ENCODE peak calls at places on chromosome 2, in seven cellular contexts. O is tibial artery, J is endodermal cell, M is endothelial cell, K is fibroblast of lung, I is keratinocyte, H is GM23338. S is an unnamed sample.

GRCh38 chr2:30335981-30336538 is 104.7 kb downstream of the LBH start:
- DNase-seq in O (no peak), J (no peak), M (no peak), K (no peak), I (no peak), H (no peak), S (no peak)

GRCh38 chr2:147763861-147764260 is 81.0 kb upstream of the ACVR2A start:
- DNase-seq in O (no peak), J (no peak), M (no peak), K (no peak), I (no peak), H (no peak), S (no peak)

GRCh38 chr2:53331667-53332066 is 435.9 kb upstream of the CHAC2 start:
- DNase-seq in O (no peak), J (no peak), M (no peak), K (no peak), I (no peak), H (no peak), S (no peak)

GRCh38 chr2:46384457-46384815 is 87.2 kb downstream of the EPAS1 start:
- DNase-seq in O (no peak), J (peak), M (no peak), K (no peak), I (no peak), H (no peak), S (no peak)

GRCh38 chr2:241237949-241238371 is 49.5 kb downstream of the ANO7 start:
- DNase-seq in O (no peak), J (peak), M (no peak), K (no peak), I (no peak), H (no peak), S (no peak)

GRCh38 chr2:69694894-69695849 is 46.8 kb upstream of the ANXA4 start:
- DNase-seq in O (no peak), J (no peak), M (no peak), K (peak), I (no peak), H (no peak), S (no peak)

GRCh38 chr2:126329152-126329551 is 326.8 kb upstream of the GYPC start:
- DNase-seq in O (no peak), J (no peak), M (no peak), K (no peak), I (no peak), H (no peak), S (no peak)

GRCh38 chr2:79887747-79888374 is 375.0 kb downstream of the CTNNA2 start:
- DNase-seq in O (no peak), J (peak), M (peak), K (peak), I (peak), H (peak), S (no peak)

GRCh38 chr2:234571620-234572407 is 74.9 kb upstream of the ARL4C start:
- DNase-seq in O (no peak), J (no peak), M (no peak), K (no peak), I (no peak), H (no peak), S (no peak)

GRCh38 chr2:96353032-96353561 is 17.5 kb downstream of the NCAPH start:
- DNase-seq in O (peak), J (no peak), M (no peak), K (no peak), I (no peak), H (no peak), S (peak)

GRCh38 chr2:12087175-12087574 is 340.7 kb downstream of the LPIN1 start:
- DNase-seq in O (no peak), J (no peak), M (no peak), K (no peak), I (no peak), H (no peak), S (no peak)

GRCh38 chr2:146879882-146880281 is 964.9 kb upstream of the ACVR2A start:
- DNase-seq in O (no peak), J (no peak), M (no peak), K (no peak), I (no peak), H (no peak), S (no peak)

GRCh38 chr2:164044637-164045036 is 308.8 kb upstream of the FIGN start:
- DNase-seq in O (no peak), J (no peak), M (no peak), K (no peak), I (no peak), H (no peak), S (peak)

GRCh38 chr2:215461836-215462532 is 26.1 kb upstream of the FN1 start:
- DNase-seq in O (no peak), J (no peak), M (no peak), K (peak), I (no peak), H (no peak), S (no peak)

GRCh38 chr2:236972491-236973379 is 113.0 kb upstream of the COPS8 start:
- DNase-seq in O (no peak), J (peak), M (no peak), K (peak), I (peak), H (peak), S (no peak)

GRCh38 chr2:238242731-238243495 is 3.1 kb upstream of the HES6 start:
- DNase-seq in O (peak), J (no peak), M (no peak), K (no peak), I (no peak), H (no peak), S (peak)

GRCh38 chr2:4140284-4140962 is 437.0 kb downstream of the DCDC2C start:
- DNase-seq in O (no peak), J (peak), M (no peak), K (no peak), I (no peak), H (no peak), S (no peak)

GRCh38 chr2:235149736-235150135 is 197.9 kb downstream of the SH3BP4 start:
- DNase-seq in O (no peak), J (no peak), M (no peak), K (no peak), I (no peak), H (no peak), S (peak)

GRCh38 chr2:219570194-219570923 is 980 bp downstream of the OBSL1 start:
- DNase-seq in O (no peak), J (peak), M (no peak), K (peak), I (no peak), H (peak), S (no peak)

DNA sequence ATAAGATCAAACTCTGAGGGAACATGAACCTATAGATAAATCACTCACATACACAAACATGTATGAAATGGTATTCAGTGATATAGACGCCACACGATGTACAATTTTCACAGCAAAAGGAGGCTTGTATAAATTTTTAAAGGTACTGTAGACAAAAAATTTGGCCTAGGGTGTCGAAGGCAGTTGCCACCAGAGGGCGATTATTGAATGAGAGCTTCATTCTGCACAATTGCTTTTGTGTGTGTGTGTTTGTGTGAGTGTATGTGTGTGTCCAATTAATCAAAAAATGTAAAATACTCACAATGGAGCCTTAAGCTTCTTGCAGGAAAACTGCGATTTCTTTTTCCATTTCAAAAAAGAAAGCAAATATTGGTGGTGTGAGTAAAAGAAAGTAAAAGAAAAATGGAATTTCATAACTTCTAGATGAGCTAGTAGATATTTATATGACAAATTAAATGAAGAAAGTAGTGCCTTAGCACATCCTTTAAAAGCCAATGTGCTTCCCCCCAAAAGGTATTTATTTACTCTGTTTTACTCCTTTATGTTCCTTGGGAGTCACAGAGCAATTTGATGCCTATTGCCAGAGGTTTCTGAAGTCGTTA is 800.1 kb downstream of the SATB2 start:
- DNase-seq in O (no peak), J (peak), M (peak), K (peak), I (no peak), H (peak), S (no peak)
- TF ChIP-seq CTCF in O (peak), J (peak), M (peak), K (peak), I (peak), H (peak), S (no peak)

GRCh38 chr2:213224366-213224765 is 59.9 kb upstream of the SPAG16 start:
- DNase-seq in O (no peak), J (no peak), M (no peak), K (no peak), I (no peak), H (no peak), S (no peak)

GRCh38 chr2:213221962-213222361 is 62.3 kb upstream of the SPAG16 start:
- DNase-seq in O (no peak), J (no peak), M (no peak), K (no peak), I (no peak), H (no peak), S (no peak)

GRCh38 chr2:213216461-213216860 is 65.0 kb upstream of the IKZF2 start:
- DNase-seq in O (no peak), J (no peak), M (no peak), K (peak), I (no peak), H (no peak), S (no peak)

GRCh38 chr2:213219816-213220215 is 64.4 kb upstream of the SPAG16 start:
- DNase-seq in O (no peak), J (no peak), M (no peak), K (no peak), I (no peak), H (no peak), S (no peak)

DNA sequence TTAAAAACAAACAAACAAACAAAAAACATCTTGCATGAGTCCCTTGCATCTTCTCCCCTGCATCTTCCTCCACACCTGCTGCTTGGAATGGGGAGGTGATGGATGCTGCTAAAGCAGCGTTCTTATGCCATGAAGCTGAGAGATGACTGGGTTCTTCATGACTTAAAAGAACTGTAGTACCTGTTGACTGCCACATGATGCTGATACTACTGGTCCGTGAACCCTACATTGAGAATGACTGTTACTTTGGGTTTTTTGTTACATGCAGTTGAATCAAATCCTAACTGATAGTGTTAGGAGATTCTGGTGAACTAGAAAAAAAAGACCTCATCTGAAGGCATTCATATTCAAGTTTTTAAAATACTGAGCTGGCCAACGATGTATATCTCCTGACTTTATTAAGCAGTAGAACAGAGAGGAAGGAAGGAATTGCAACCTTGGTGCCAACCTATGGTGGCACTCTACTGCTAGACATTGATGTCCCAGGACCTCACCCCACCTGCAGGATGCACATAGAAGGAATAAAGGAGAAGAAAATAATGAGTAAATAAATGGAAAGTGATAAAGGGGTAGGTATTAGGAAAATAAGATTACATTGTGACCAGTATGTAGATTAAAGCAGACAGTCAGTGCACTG is 63.2 kb upstream of the SPAG16 start:
- DNase-seq in O (no peak), J (no peak), M (no peak), K (no peak), I (no peak), H (peak), S (no peak)
- TF ChIP-seq CTCF in O (no peak), J (peak), M (no peak), K (no peak), I (no peak), H (no peak), S (no peak)

GRCh38 chr2:141925511-141925910 is 205.3 kb downstream of the LRP1B start:
- DNase-seq in O (no peak), J (no peak), M (no peak), K (no peak), I (no peak), H (no peak), S (no peak)

GRCh38 chr2:141929331-141930252 is 201.2 kb downstream of the LRP1B start:
- DNase-seq in O (no peak), J (no peak), M (no peak), K (no peak), I (no peak), H (no peak), S (no peak)

GRCh38 chr2:141927536-141927935 is 203.3 kb downstream of the LRP1B start:
- DNase-seq in O (no peak), J (no peak), M (no peak), K (no peak), I (no peak), H (no peak), S (no peak)

GRCh38 chr2:141923657-141924056 is 207.2 kb downstream of the LRP1B start:
- DNase-seq in O (no peak), J (no peak), M (no peak), K (no peak), I (no peak), H (no peak), S (no peak)
- TF ChIP-seq CTCF in O (no peak), J (no peak), M (no peak), K (no peak), I (no peak), H (no peak), S (no peak)

DNA sequence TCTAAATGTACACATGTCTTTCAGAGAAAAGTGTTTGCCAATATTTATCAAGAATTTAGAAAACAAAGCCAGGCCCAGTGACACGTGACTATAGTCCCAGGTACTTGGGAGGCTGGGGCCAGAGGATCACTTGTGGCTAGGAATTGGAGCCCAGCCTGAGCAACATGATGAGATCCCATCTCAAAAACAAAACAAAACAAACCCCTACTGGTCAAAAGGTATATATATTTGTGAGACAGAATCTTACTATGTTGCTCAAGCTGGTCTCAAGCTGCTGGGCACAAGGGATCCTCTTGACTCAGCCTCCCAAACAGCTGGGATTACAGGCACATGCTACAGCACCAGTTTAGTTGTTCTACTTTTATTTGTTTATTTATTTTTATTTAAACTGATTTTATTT is 79.2 kb downstream of the ZDBF2 start:
- DNase-seq in O (no peak), J (no peak), M (no peak), K (no peak), I (no peak), H (no peak), S (no peak)
- TF ChIP-seq CTCF in O (no peak), J (peak), M (peak), K (no peak), I (no peak), H (no peak), S (no peak)

GRCh38 chr2:101830555-101830954 is 133.0 kb downstream of the MAP4K4 start:
- DNase-seq in O (no peak), J (no peak), M (no peak), K (no peak), I (no peak), H (no peak), S (no peak)

GRCh38 chr2:101831351-101831865 is 133.9 kb downstream of the MAP4K4 start:
- DNase-seq in O (peak), J (peak), M (peak), K (peak), I (no peak), H (peak), S (peak)

GRCh38 chr2:101830146-101830545 is 132.6 kb downstream of the MAP4K4 start:
- DNase-seq in O (no peak), J (no peak), M (no peak), K (no peak), I (no peak), H (no peak), S (no peak)

GRCh38 chr2:101833890-101834523 is 136.5 kb downstream of the MAP4K4 start:
- DNase-seq in O (no peak), J (no peak), M (no peak), K (no peak), I (no peak), H (no peak), S (no peak)

DNA sequence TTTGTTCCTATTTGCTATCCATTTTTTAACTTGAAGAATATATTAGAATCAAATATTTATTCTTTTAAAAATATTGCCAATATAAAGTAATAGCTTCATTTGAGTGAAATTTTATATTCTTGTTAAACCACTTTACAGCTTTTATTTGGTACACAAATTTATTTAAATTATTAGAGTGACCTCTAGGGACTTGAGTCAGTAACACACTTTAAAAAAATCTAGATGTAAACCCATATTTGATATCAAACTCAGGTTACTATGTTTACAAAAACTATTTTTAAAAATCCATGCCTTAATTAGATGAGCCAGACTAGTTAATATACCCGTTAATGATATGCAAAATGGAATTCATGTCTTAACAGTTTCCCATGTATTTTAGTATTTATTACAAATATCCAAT is 134.6 kb downstream of the MAP4K4 start:
- DNase-seq in O (no peak), J (no peak), M (no peak), K (no peak), I (no peak), H (no peak), S (no peak)
- TF ChIP-seq CTCF in O (peak), J (peak), M (peak), K (no peak), I (no peak), H (no peak), S (peak)

GRCh38 chr2:73920577-73921545 is 5.8 kb upstream of the DGUOK start:
- DNase-seq in O (no peak), J (peak), M (peak), K (peak), I (no peak), H (peak), S (no peak)
- TF ChIP-seq CTCF in O (peak), J (peak), M (peak), K (peak), I (peak), H (peak), S (no peak)

GRCh38 chr2:39648574-39648973 is 17.1 kb upstream of the TMEM178A start:
- DNase-seq in O (no peak), J (no peak), M (no peak), K (peak), I (no peak), H (no peak), S (no peak)

GRCh38 chr2:39642054-39642742 is 23.5 kb upstream of the TMEM178A start:
- DNase-seq in O (no peak), J (no peak), M (no peak), K (peak), I (peak), H (no peak), S (no peak)

GRCh38 chr2:39649491-39649890 is 16.2 kb upstream of the TMEM178A start:
- DNase-seq in O (no peak), J (no peak), M (no peak), K (no peak), I (no peak), H (no peak), S (no peak)

GRCh38 chr2:39646891-39647780 is 18.6 kb upstream of the TMEM178A start:
- DNase-seq in O (no peak), J (peak), M (no peak), K (no peak), I (no peak), H (peak), S (no peak)

DNA sequence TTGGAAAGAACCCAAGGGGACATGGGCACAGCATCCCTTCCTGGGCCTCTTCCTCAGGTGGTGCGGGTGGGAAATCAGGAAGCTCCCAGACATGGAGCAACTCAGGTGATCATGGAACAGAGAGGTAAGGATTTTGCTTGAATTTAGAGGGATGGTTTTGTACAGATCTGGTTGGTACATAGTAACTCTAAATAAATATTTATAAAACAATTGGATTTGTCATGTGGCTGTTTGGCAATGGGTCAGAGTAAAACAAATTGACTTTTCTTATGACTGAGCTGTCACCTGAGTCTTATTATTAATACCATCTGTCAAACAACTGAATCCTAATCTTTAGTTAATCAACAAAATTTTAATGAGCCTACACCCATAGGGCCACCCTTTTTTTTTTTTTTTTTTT is 19.4 kb upstream of the TMEM178A start:
- DNase-seq in O (no peak), J (no peak), M (no peak), K (no peak), I (no peak), H (no peak), S (no peak)
- TF ChIP-seq CTCF in O (no peak), J (no peak), M (no peak), K (no peak), I (no peak), H (no peak), S (no peak)

GRCh38 chr2:112768432-112768831 is 4.0 kb upstream of the CKAP2L start:
- DNase-seq in O (no peak), J (no peak), M (no peak), K (peak), I (peak), H (no peak), S (no peak)
- TF ChIP-seq CTCF in O (no peak), J (peak), M (peak), K (no peak), I (no peak), H (no peak), S (no peak)

GRCh38 chr2:81389203-81389602 is 1084.7 kb upstream of the LRRTM1 start:
- DNase-seq in O (no peak), J (no peak), M (no peak), K (no peak), I (no peak), H (no peak), S (no peak)
- TF ChIP-seq CTCF in O (no peak), J (peak), M (no peak), K (no peak), I (no peak), H (no peak), S (no peak)